ENCODE peak calls at places on chromosome 18, in seven cellular contexts. Y is NCI-H774; K is aorta; H is choroid plexus epithelial cell; B is stimulated activated CD4-positive, alpha-beta T cell treated with anti-CD3 and anti-CD28 coated beads, Interleukin-4, amount 100 ng/mL, for 1 hour; F is ELR; E is DMS 273 treated with DMSO at 0.1 percent for 48 hours. T is an unnamed sample.
A peak's percentile ranks its signal among the peaks of the same experiment; 100 is the strongest.

GRCh38 chr18:72542993-72543361 is 1.2 kb downstream of the CBLN2 start:
- DNase-seq in Y (no peak), K (no peak), H (no peak), B (no peak), F (no peak), E (no peak), T (no peak)

GRCh38 chr18:22847392-22847791 is 85.7 kb upstream of the RBBP8 start:
- DNase-seq in Y (no peak), K (no peak), H (peak; percentile 75), B (no peak), F (peak; percentile 4), E (no peak), T (no peak)

GRCh38 chr18:56146565-56146964 is 491.8 kb downstream of the TXNL1 start:
- DNase-seq in Y (no peak), K (no peak), H (no peak), B (no peak), F (peak; percentile 38), E (no peak), T (no peak)

GRCh38 chr18:50866765-50867164 is 12.2 kb upstream of the ME2 start:
- DNase-seq in Y (no peak), K (no peak), H (peak; percentile 63), B (no peak), F (peak; percentile 34), E (no peak), T (no peak)

GRCh38 chr18:9756566-9757470 is 48.7 kb downstream of the RAB31 start:
- DNase-seq in Y (no peak), K (no peak), H (no peak), B (no peak), F (no peak), E (no peak), T (no peak)

GRCh38 chr18:3652380-3653262 is 202.6 kb downstream of the TGIF1 start:
- DNase-seq in Y (no peak), K (peak; percentile 84), H (peak; percentile 97), B (peak; percentile 44), F (peak; percentile 98), E (peak; percentile 26), T (peak; percentile 70)

GRCh38 chr18:13136689-13137040 is 81.9 kb upstream of the LDLRAD4 start:
- DNase-seq in Y (no peak), K (peak; percentile 67), H (no peak), B (peak; percentile 20), F (no peak), E (no peak), T (peak; percentile 21)

GRCh38 chr18:2223394-2223793 is 347.9 kb downstream of the METTL4 start:
- DNase-seq in Y (no peak), K (no peak), H (peak; percentile 67), B (no peak), F (peak; percentile 43), E (no peak), T (no peak)

GRCh38 chr18:48943333-48943732 is 7.4 kb downstream of the SMAD7 start:
- DNase-seq in Y (no peak), K (no peak), H (no peak), B (no peak), F (no peak), E (no peak), T (no peak)

GRCh38 chr18:36139251-36139650 is 9.6 kb downstream of the ELP2 start:
- DNase-seq in Y (no peak), K (no peak), H (no peak), B (no peak), F (no peak), E (no peak), T (no peak)

GRCh38 chr18:23036611-23037259 is 98.5 kb upstream of the CABLES1 start:
- DNase-seq in Y (no peak), K (no peak), H (no peak), B (no peak), F (no peak), E (no peak), T (no peak)

GRCh38 chr18:4544131-4544530 is 89.0 kb upstream of the DLGAP1 start:
- DNase-seq in Y (no peak), K (no peak), H (peak; percentile 0), B (no peak), F (no peak), E (no peak), T (no peak)

GRCh38 chr18:10965104-10965503 is 184.3 kb downstream of the PIEZO2 start:
- DNase-seq in Y (no peak), K (no peak), H (peak; percentile 57), B (no peak), F (no peak), E (peak; percentile 30), T (no peak)

GRCh38 chr18:80190311-80190710 is 57.0 kb downstream of the PARD6G start:
- DNase-seq in Y (no peak), K (no peak), H (no peak), B (no peak), F (no peak), E (no peak), T (no peak)

GRCh38 chr18:48854780-48855179 is 96.0 kb downstream of the SMAD7 start:
- DNase-seq in Y (no peak), K (no peak), H (no peak), B (no peak), F (peak; percentile 33), E (no peak), T (no peak)

GRCh38 chr18:37252854-37253396 is 312.7 kb downstream of the CELF4 start:
- DNase-seq in Y (no peak), K (no peak), H (no peak), B (no peak), F (no peak), E (no peak), T (no peak)

GRCh38 chr18:42706618-42707017 is 408.9 kb downstream of the RIT2 start:
- DNase-seq in Y (peak; percentile 83), K (no peak), H (peak; percentile 2), B (no peak), F (no peak), E (no peak), T (peak; percentile 7)